ENCODE peak calls at places on chromosomes 3 and 15, in ten cellular contexts. T is PC-3, O is left ventricle myocardium inferior, K is heart left ventricle, A is endodermal cell, S is uterus, L is cardiac muscle cell, B is right lobe of liver, J is A549, Q is spleen. R is an unnamed sample. For H3K4me1, the result is how much of the 10 kb centered on the place peaks cover.

GRCh38 chr15:74134387-74135027 is 4.1 kb downstream of the ISLR2 start:
- DNase-seq in T (no peak), O (no peak), K (peak), A (peak), S (no peak), L (no peak), B (peak), J (no peak), Q (no peak), R (no peak)

GRCh38 chr3:76024640-76025039 is 239.3 kb upstream of the ZNF717 start:
- DNase-seq in T (peak), O (no peak), K (no peak), A (no peak), S (no peak), L (peak), B (no peak), J (no peak), Q (no peak), R (peak)

GRCh38 chr3:52436500-52437106 is 8.3 kb downstream of the SEMA3G start:
- DNase-seq in T (no peak), O (peak), K (peak), A (no peak), S (no peak), L (peak), B (peak), J (no peak), Q (no peak), R (no peak)

GRCh38 chr15:73370151-73370550 is 1.4 kb upstream of the HCN4 start:
- DNase-seq in T (no peak), O (no peak), K (no peak), A (no peak), S (no peak), L (no peak), B (no peak), J (no peak), Q (no peak), R (no peak)

GRCh38 chr15:87706001-87706400 is 550.5 kb downstream of the NTRK3 start:
- DNase-seq in T (no peak), O (no peak), K (no peak), A (no peak), S (no peak), L (no peak), B (no peak), J (no peak), Q (no peak), R (no peak)

GRCh38 chr3:124851905-124852304 is 35.3 kb downstream of the ITGB5 start:
- DNase-seq in T (no peak), O (no peak), K (no peak), A (no peak), S (no peak), L (no peak), B (no peak), J (no peak), Q (no peak), R (no peak)

GRCh38 chr3:193620650-193621049 is 27.6 kb downstream of the OPA1 start:
- DNase-seq in T (no peak), O (no peak), K (no peak), A (no peak), S (no peak), L (peak), B (no peak), J (no peak), Q (no peak), R (no peak)

GRCh38 chr3:101842245-101842934 is 6.9 kb upstream of the NFKBIZ start:
- DNase-seq in T (no peak), O (no peak), K (no peak), A (peak), S (no peak), L (no peak), B (no peak), J (no peak), Q (no peak), R (no peak)

GRCh38 chr3:27171113-27171512 is 198.1 kb downstream of the NEK10 start:
- DNase-seq in T (no peak), O (no peak), K (no peak), A (no peak), S (no peak), L (no peak), B (no peak), J (no peak), Q (no peak), R (peak)

GRCh38 chr15:67833504-67834248 is 6.2 kb downstream of the RNU6-1 start:
- DNase-seq in T (peak), O (no peak), K (no peak), A (peak), S (no peak), L (peak), B (no peak), J (peak), Q (peak), R (peak)

GRCh38 chr15:78129098-78130011 is 1.9 kb downstream of the CIB2 start:
- DNase-seq in T (peak), O (no peak), K (peak), A (no peak), S (no peak), L (no peak), B (no peak), J (no peak), Q (peak), R (no peak)

GRCh38 chr15:70717237-70717793 is 46.0 kb downstream of the UACA start:
- DNase-seq in T (peak), O (no peak), K (no peak), A (no peak), S (no peak), L (no peak), B (no peak), J (no peak), Q (no peak), R (no peak)
- H3K4me1 ChIP-seq in T (under half), O (half or more), K (under half), A (under half), S (under half), L (under half), B (under half), J (half or more), Q (under half), R (under half)

GRCh38 chr3:50155491-50155878 is 361 bp downstream of the SEMA3F start:
- DNase-seq in T (no peak), O (no peak), K (no peak), A (no peak), S (no peak), L (no peak), B (no peak), J (no peak), Q (no peak), R (no peak)
- H3K4me1 ChIP-seq in T (under half), O (under half), K (under half), A (under half), S (under half), L (under half), B (under half), J (under half), Q (half or more), R (under half)

GRCh38 chr3:66476852-66477381 is 23.9 kb downstream of the LRIG1 start:
- DNase-seq in T (no peak), O (no peak), K (no peak), A (no peak), S (no peak), L (no peak), B (no peak), J (no peak), Q (no peak), R (no peak)

GRCh38 chr3:66478923-66479322 is 21.9 kb downstream of the LRIG1 start:
- DNase-seq in T (no peak), O (no peak), K (no peak), A (no peak), S (no peak), L (no peak), B (no peak), J (no peak), Q (no peak), R (no peak)

GRCh38 chr3:66475386-66476020 is 25.3 kb downstream of the LRIG1 start:
- DNase-seq in T (no peak), O (no peak), K (no peak), A (no peak), S (no peak), L (no peak), B (no peak), J (no peak), Q (no peak), R (no peak)

GRCh38 chr3:66479532-66479947 is 21.3 kb downstream of the LRIG1 start:
- DNase-seq in T (no peak), O (no peak), K (no peak), A (no peak), S (no peak), L (no peak), B (no peak), J (no peak), Q (no peak), R (no peak)

DNA sequence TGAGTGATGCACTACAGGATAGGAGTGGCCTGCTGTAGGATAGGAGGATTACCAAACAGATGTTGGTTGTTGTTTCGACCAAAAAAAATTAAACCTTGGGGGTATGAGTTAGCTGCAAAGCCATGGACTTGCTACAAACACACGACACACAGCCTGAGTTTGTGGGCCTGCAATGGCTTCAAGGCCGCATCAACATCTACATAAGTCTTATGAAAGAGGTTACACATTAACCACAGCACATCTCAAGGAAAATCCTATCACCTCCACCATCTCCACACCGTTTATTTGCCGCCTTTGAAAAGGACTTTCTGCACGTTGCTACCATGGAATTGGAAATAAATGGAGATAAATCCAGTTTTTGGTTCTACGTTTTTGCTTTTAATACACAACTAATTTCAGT is 23.0 kb downstream of the LRIG1 start:
- DNase-seq in T (no peak), O (no peak), K (no peak), A (no peak), S (no peak), L (no peak), B (no peak), J (no peak), Q (no peak), R (no peak)
- H3K4me1 ChIP-seq in T (under half), O (half or more), K (half or more), A (half or more), S (under half), L (under half), B (under half), J (under half), Q (under half), R (half or more)

DNA sequence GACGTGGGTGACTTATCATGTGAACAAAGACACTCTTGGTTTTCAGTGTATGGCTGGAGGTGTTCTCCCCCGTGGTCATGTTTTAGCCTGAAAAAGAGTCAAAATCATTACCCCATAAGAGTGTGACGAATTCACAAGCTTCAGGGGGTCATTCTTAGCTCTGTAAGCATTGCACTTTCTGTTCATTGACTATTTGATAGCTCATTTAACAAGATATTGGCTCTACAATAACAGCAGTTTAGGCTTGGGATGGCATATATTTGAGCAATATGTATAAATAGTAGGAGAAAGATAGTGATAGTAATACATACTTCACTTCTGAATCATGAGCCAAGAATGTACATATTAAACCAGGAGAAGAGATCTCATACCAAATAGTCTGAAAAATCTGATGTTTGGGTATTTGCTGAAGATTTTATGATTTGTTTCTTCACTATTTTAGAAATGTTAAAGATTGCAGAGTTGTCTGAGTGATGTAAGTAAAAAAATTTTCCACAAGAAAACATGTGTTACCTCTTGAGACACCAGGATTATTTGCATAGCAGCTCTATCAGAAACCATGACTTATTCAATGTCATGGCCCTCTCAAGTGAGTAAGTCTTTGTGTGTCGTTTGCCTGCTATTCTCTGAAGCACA is 996.0 kb downstream of the OTOL1 start:
- DNase-seq in T (peak), O (no peak), K (no peak), A (no peak), S (no peak), L (peak), B (no peak), J (peak), Q (no peak), R (no peak)
- H3K4me1 ChIP-seq in T (under half), O (under half), K (under half), A (under half), S (under half), L (under half), B (under half), J (under half), Q (under half), R (under half)

GRCh38 chr3:156543043-156543555 is 11.8 kb downstream of the SSR3 start:
- DNase-seq in T (no peak), O (no peak), K (no peak), A (no peak), S (no peak), L (no peak), B (no peak), J (no peak), Q (no peak), R (no peak)
- H3K4me1 ChIP-seq in T (under half), O (half or more), K (half or more), A (under half), S (under half), L (under half), B (under half), J (under half), Q (under half), R (under half)

GRCh38 chr3:37985637-37986320 is 4.8 kb upstream of the VILL start:
- DNase-seq in T (no peak), O (no peak), K (peak), A (peak), S (no peak), L (peak), B (peak), J (no peak), Q (peak), R (no peak)

GRCh38 chr3:37987751-37988179 is 2.8 kb upstream of the VILL start:
- DNase-seq in T (peak), O (no peak), K (peak), A (peak), S (no peak), L (no peak), B (peak), J (no peak), Q (peak), R (no peak)

GRCh38 chr3:37987315-37987697 is 3.3 kb upstream of the VILL start:
- DNase-seq in T (no peak), O (no peak), K (peak), A (no peak), S (no peak), L (no peak), B (peak), J (no peak), Q (peak), R (no peak)

GRCh38 chr3:37984596-37984995 is 6.0 kb upstream of the VILL start:
- DNase-seq in T (no peak), O (no peak), K (no peak), A (peak), S (no peak), L (no peak), B (peak), J (no peak), Q (peak), R (no peak)

DNA sequence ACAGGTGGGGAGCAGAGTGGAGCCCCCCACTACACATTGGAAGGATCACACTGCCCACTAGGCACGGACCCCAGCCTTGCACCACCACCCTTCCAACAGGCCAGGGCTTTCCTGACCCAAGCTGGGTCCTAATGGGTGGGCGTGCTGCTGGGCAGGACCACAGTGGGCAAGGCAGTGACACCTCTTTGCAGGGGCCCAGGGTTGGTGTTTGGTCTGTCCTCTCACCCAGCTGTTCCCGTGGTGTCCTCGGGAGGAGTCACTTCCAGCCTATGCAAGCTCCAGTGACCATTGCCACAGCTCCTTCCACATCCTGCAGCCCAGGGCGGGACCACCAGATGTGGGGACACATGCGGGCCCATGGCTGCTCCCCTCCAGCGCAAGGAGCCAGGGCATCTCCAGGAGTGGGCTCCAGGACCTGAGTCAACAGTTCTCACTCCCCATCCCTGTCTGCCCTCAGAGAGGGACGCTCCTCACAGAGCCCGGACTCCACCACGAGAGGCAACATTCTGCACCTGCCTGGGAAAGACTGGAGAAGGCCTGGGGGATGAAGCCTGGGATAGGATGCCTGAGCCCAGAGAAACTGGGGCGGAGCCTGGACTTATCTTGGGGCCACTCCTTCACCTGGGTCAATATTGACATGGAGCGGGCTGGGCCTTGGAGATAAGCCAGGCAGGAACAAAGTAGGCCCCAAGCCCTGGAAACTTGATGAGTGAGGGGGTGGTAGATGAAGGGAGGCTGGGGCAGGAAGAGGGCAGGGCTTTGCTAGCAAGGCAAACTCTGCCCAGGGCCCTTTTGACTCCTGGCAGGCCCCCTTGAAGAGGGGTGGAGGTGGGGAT is 3.9 kb upstream of the VILL start:
- DNase-seq in T (peak), O (no peak), K (peak), A (peak), S (peak), L (no peak), B (peak), J (no peak), Q (peak), R (no peak)
- H3K4me1 ChIP-seq in T (under half), O (under half), K (under half), A (under half), S (under half), L (under half), B (under half), J (under half), Q (under half), R (under half)

R was measured in Karpas-422.